ENCODE peak calls at places on chromosomes 6 and 20, in six cellular contexts. One of them, this sample, is unnamed. For H3K27me3, the result is how much of the 10 kb centered on the place peaks cover.

GRCh38 chr20:50304501-50304856 is 113.8 kb downstream of the CEBPB start:
- DNase-seq in fibroblast of lung: peak
- DNase-seq in WERI-Rb-1: no peak
- DNase-seq in Peyer's patch: no peak
- DNase-seq in iPS DF 6.9: no peak
- DNase-seq in right atrium auricular region: no peak
- DNase-seq in this sample: no peak

GRCh38 chr6:140790109-140790508 is 1342.6 kb upstream of the GJE1 start:
- DNase-seq in fibroblast of lung: no peak
- DNase-seq in WERI-Rb-1: no peak
- DNase-seq in Peyer's patch: no peak
- DNase-seq in iPS DF 6.9: no peak
- DNase-seq in right atrium auricular region: no peak
- DNase-seq in this sample: no peak

GRCh38 chr20:32368930-32369329 is 10.8 kb downstream of the ASXL1 start:
- DNase-seq in fibroblast of lung: peak
- DNase-seq in WERI-Rb-1: no peak
- DNase-seq in Peyer's patch: no peak
- DNase-seq in iPS DF 6.9: no peak
- DNase-seq in right atrium auricular region: no peak
- DNase-seq in this sample: no peak

GRCh38 chr20:38434310-38434741 is 802 bp downstream of the SNHG17 start:
- DNase-seq in fibroblast of lung: peak
- DNase-seq in WERI-Rb-1: peak
- DNase-seq in Peyer's patch: peak
- DNase-seq in iPS DF 6.9: no peak
- DNase-seq in right atrium auricular region: no peak
- DNase-seq in this sample: peak

GRCh38 chr6:33105386-33105785 is 29.6 kb downstream of the HLA-DPB1 start:
- DNase-seq in fibroblast of lung: no peak
- DNase-seq in WERI-Rb-1: no peak
- DNase-seq in Peyer's patch: no peak
- DNase-seq in iPS DF 6.9: no peak
- DNase-seq in right atrium auricular region: no peak
- DNase-seq in this sample: no peak

GRCh38 chr6:11613858-11614257 is 76.3 kb downstream of the TMEM170B start:
- DNase-seq in fibroblast of lung: peak
- DNase-seq in WERI-Rb-1: no peak
- DNase-seq in Peyer's patch: no peak
- DNase-seq in iPS DF 6.9: no peak
- DNase-seq in right atrium auricular region: no peak
- DNase-seq in this sample: no peak

GRCh38 chr6:20092071-20092566 is 120.2 kb downstream of the MBOAT1 start:
- DNase-seq in fibroblast of lung: peak
- DNase-seq in WERI-Rb-1: peak
- DNase-seq in Peyer's patch: no peak
- DNase-seq in iPS DF 6.9: peak
- DNase-seq in right atrium auricular region: no peak
- DNase-seq in this sample: no peak

GRCh38 chr6:149364558-149364957 is 35.5 kb upstream of the SUMO4 start:
- DNase-seq in fibroblast of lung: no peak
- DNase-seq in WERI-Rb-1: no peak
- DNase-seq in Peyer's patch: no peak
- DNase-seq in iPS DF 6.9: no peak
- DNase-seq in right atrium auricular region: no peak
- DNase-seq in this sample: no peak

GRCh38 chr6:134826889-134827737 is 122.8 kb downstream of the ALDH8A1 start:
- DNase-seq in fibroblast of lung: peak
- DNase-seq in WERI-Rb-1: no peak
- DNase-seq in Peyer's patch: no peak
- DNase-seq in iPS DF 6.9: no peak
- DNase-seq in right atrium auricular region: peak
- DNase-seq in this sample: no peak

GRCh38 chr20:62238569-62239277 is 402 bp downstream of the OSBPL2 start:
- DNase-seq in fibroblast of lung: no peak
- DNase-seq in WERI-Rb-1: no peak
- DNase-seq in Peyer's patch: peak
- DNase-seq in iPS DF 6.9: no peak
- DNase-seq in right atrium auricular region: no peak
- DNase-seq in this sample: no peak

GRCh38 chr6:137094411-137095008 is 49.7 kb upstream of the IL20RA start:
- DNase-seq in fibroblast of lung: peak
- DNase-seq in WERI-Rb-1: peak
- DNase-seq in Peyer's patch: peak
- DNase-seq in iPS DF 6.9: peak
- DNase-seq in right atrium auricular region: peak
- DNase-seq in this sample: peak

GRCh38 chr20:60806824-60807223 is 445.2 kb upstream of the CDH4 start:
- DNase-seq in fibroblast of lung: no peak
- DNase-seq in WERI-Rb-1: no peak
- DNase-seq in Peyer's patch: no peak
- DNase-seq in iPS DF 6.9: no peak
- DNase-seq in right atrium auricular region: no peak
- DNase-seq in this sample: no peak

GRCh38 chr20:17504898-17505663 is 26.1 kb downstream of the BFSP1 start:
- DNase-seq in fibroblast of lung: peak
- DNase-seq in WERI-Rb-1: no peak
- DNase-seq in Peyer's patch: peak
- DNase-seq in iPS DF 6.9: no peak
- DNase-seq in right atrium auricular region: peak
- DNase-seq in this sample: peak

GRCh38 chr6:170087946-170088348 is 202.9 kb downstream of the DLL1 start:
- DNase-seq in fibroblast of lung: no peak
- DNase-seq in WERI-Rb-1: no peak
- DNase-seq in Peyer's patch: peak
- DNase-seq in iPS DF 6.9: no peak
- DNase-seq in right atrium auricular region: peak
- DNase-seq in this sample: peak

GRCh38 chr6:22308939-22309338 is 12.1 kb upstream of the PRL start:
- DNase-seq in fibroblast of lung: no peak
- DNase-seq in WERI-Rb-1: no peak
- DNase-seq in Peyer's patch: no peak
- DNase-seq in iPS DF 6.9: no peak
- DNase-seq in right atrium auricular region: no peak
- DNase-seq in this sample: no peak

DNA sequence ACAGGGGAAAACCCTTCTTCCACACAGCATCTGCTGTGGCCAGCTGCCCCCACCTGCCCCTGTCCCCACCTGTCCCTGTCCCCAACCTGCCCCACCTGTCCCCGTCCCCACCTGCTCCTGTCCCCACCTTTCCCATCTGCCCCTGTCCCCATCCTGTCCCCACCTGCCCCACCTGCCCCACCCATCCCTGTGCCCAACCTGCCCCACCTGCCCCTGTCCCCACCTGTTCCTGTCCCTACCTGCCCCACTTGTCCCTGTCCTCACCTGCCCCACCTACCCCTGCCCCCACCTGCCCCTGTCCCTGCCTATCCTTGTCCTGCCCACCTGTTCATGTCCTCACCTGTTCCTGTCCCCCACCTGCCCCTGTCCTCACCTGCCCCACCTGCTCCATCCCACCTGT is 6.4 kb upstream of the MYT1 start:
- DNase-seq in fibroblast of lung: no peak
- DNase-seq in WERI-Rb-1: no peak
- DNase-seq in Peyer's patch: no peak
- DNase-seq in iPS DF 6.9: no peak
- DNase-seq in right atrium auricular region: no peak
- DNase-seq in this sample: no peak
- H3K27me3 ChIP-seq in fibroblast of lung: under half
- H3K27me3 ChIP-seq in WERI-Rb-1: under half
- H3K27me3 ChIP-seq in Peyer's patch: under half
- H3K27me3 ChIP-seq in iPS DF 6.9: under half
- H3K27me3 ChIP-seq in right atrium auricular region: under half
- H3K27me3 ChIP-seq in this sample: under half

DNA sequence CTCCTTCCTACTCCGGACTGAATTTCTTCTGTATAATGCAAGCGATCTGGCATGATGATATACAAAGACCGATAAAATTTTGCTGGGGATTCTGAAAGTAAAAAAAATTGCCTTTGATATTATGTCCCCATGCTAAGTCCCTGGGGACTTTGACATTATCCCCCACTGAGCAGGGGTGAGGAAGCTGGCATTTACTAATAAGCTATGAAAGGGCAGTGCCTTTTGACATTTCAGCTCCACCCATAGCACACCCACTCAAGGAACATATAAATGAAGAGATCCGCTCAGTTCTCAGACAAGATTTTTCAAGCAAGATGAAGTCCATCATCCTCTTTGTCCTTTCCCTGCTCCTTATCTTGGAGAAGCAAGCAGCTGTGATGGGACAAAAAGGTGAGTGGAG is at the start of gene SEMG2:
- DNase-seq in fibroblast of lung: no peak
- DNase-seq in WERI-Rb-1: no peak
- DNase-seq in Peyer's patch: no peak
- DNase-seq in iPS DF 6.9: no peak
- DNase-seq in right atrium auricular region: no peak
- DNase-seq in this sample: no peak
- H3K27me3 ChIP-seq in fibroblast of lung: under half
- H3K27me3 ChIP-seq in WERI-Rb-1: under half
- H3K27me3 ChIP-seq in Peyer's patch: under half
- H3K27me3 ChIP-seq in iPS DF 6.9: under half
- H3K27me3 ChIP-seq in right atrium auricular region: under half
- H3K27me3 ChIP-seq in this sample: under half

DNA sequence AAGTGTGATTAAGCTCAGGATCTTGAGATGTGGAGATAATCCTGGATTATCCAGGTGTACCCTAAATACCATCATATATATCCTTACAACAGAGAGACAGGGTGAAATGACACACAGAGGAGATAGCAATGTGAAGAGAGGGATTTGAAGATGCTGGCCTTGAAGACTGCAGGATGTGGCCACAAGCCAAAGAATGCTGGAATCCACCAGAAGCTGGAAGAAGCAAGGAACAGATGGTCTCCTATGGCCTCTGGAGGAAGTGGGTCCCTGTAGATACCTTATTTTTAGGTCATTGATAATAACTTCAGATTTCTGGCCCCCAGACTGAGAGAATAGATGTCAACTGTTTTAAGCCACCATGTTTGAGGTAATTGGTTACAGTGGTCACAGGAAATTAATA is 95.0 kb downstream of the PAK5 start:
- DNase-seq in fibroblast of lung: no peak
- DNase-seq in WERI-Rb-1: no peak
- DNase-seq in Peyer's patch: no peak
- DNase-seq in iPS DF 6.9: no peak
- DNase-seq in right atrium auricular region: no peak
- DNase-seq in this sample: no peak
- H3K27me3 ChIP-seq in fibroblast of lung: under half
- H3K27me3 ChIP-seq in WERI-Rb-1: under half
- H3K27me3 ChIP-seq in Peyer's patch: under half
- H3K27me3 ChIP-seq in iPS DF 6.9: under half
- H3K27me3 ChIP-seq in right atrium auricular region: under half
- H3K27me3 ChIP-seq in this sample: under half

DNA sequence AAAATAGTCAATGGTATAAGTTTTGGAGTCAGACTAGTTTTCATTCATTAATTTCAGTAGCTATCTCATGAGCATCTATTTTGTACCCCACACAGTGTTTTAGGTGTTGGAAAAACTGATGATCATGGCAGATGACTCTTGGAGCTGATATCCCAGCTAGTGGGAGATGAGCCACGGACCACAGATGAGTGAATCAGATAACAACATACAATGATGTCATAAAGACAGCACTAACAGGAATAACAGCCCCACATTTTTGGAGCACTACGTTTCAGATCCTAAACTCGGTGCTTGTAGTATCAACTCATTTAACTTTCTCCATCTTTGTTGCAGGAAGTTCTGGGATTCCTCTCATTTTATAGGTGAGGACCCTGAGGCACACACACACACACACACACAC is 67.8 kb upstream of the EDN3 start:
- DNase-seq in fibroblast of lung: no peak
- DNase-seq in WERI-Rb-1: no peak
- DNase-seq in Peyer's patch: no peak
- DNase-seq in iPS DF 6.9: no peak
- DNase-seq in right atrium auricular region: no peak
- DNase-seq in this sample: no peak
- H3K27me3 ChIP-seq in fibroblast of lung: under half
- H3K27me3 ChIP-seq in WERI-Rb-1: under half
- H3K27me3 ChIP-seq in Peyer's patch: under half
- H3K27me3 ChIP-seq in iPS DF 6.9: under half
- H3K27me3 ChIP-seq in right atrium auricular region: under half
- H3K27me3 ChIP-seq in this sample: under half

This sample was measured in CD4-positive, CD25-positive, alpha-beta regulatory T cell.